ENCODE peak calls at places on chromosomes 11 and 22, in four cellular contexts. One of them, this sample, is unnamed.

GRCh38 chr11:35614949-35615569 is 3.2 kb upstream of the FJX1 start:
- DNase-seq in mammary epithelial cell: peak; percentile 60
- DNase-seq in sigmoid colon: no peak
- DNase-seq in GM23338: no peak
- DNase-seq in this sample: no peak

GRCh38 chr11:65899356-65900124 is 648 bp downstream of the FOSL1 start:
- DNase-seq in mammary epithelial cell: no peak
- DNase-seq in sigmoid colon: peak; percentile 82
- DNase-seq in GM23338: peak; percentile 67
- DNase-seq in this sample: peak; percentile 66

GRCh38 chr11:103585911-103586310 is 450.5 kb upstream of the DDI1 start:
- DNase-seq in mammary epithelial cell: no peak
- DNase-seq in sigmoid colon: no peak
- DNase-seq in GM23338: no peak
- DNase-seq in this sample: no peak

GRCh38 chr11:115488945-115489344 is 15.3 kb downstream of the CADM1 start:
- DNase-seq in mammary epithelial cell: peak; percentile 56
- DNase-seq in sigmoid colon: no peak
- DNase-seq in GM23338: no peak
- DNase-seq in this sample: no peak

GRCh38 chr11:83666149-83666548 is 380.0 kb upstream of the CCDC90B start:
- DNase-seq in mammary epithelial cell: no peak
- DNase-seq in sigmoid colon: no peak
- DNase-seq in GM23338: no peak
- DNase-seq in this sample: no peak

GRCh38 chr11:126375726-126376125 is 20.2 kb downstream of the ST3GAL4 start:
- DNase-seq in mammary epithelial cell: no peak
- DNase-seq in sigmoid colon: no peak
- DNase-seq in GM23338: no peak
- DNase-seq in this sample: peak; percentile 15

GRCh38 chr11:6824461-6824860 is 21.0 kb upstream of the OR10A5 start:
- DNase-seq in mammary epithelial cell: no peak
- DNase-seq in sigmoid colon: no peak
- DNase-seq in GM23338: no peak
- DNase-seq in this sample: no peak

GRCh38 chr11:43998308-43998707 is 49.5 kb upstream of the ACCSL start:
- DNase-seq in mammary epithelial cell: no peak
- DNase-seq in sigmoid colon: peak; percentile 6
- DNase-seq in GM23338: no peak
- DNase-seq in this sample: no peak

GRCh38 chr11:57321996-57322880 is 2.5 kb downstream of the TNKS1BP1 start:
- DNase-seq in mammary epithelial cell: peak; percentile 97
- DNase-seq in sigmoid colon: peak; percentile 97
- DNase-seq in GM23338: peak; percentile 86
- DNase-seq in this sample: peak; percentile 98

GRCh38 chr11:128502736-128503135 is 84.6 kb downstream of the ETS1 start:
- DNase-seq in mammary epithelial cell: peak; percentile 89
- DNase-seq in sigmoid colon: no peak
- DNase-seq in GM23338: no peak
- DNase-seq in this sample: no peak

GRCh38 chr11:23423119-23423518 is 562.8 kb upstream of the CCDC179 start:
- DNase-seq in mammary epithelial cell: no peak
- DNase-seq in sigmoid colon: no peak
- DNase-seq in GM23338: no peak
- DNase-seq in this sample: no peak

GRCh38 chr11:18285841-18286240 is 19.8 kb downstream of the SAA1 start:
- DNase-seq in mammary epithelial cell: no peak
- DNase-seq in sigmoid colon: no peak
- DNase-seq in GM23338: no peak
- DNase-seq in this sample: no peak

GRCh38 chr11:635945-636510 is 1.0 kb upstream of the DRD4 start:
- DNase-seq in mammary epithelial cell: no peak
- DNase-seq in sigmoid colon: no peak
- DNase-seq in GM23338: no peak
- DNase-seq in this sample: no peak

GRCh38 chr11:62179995-62180394 is 10.0 kb upstream of the SCGB1D1 start:
- DNase-seq in mammary epithelial cell: no peak
- DNase-seq in sigmoid colon: no peak
- DNase-seq in GM23338: no peak
- DNase-seq in this sample: no peak

GRCh38 chr22:30425616-30426394 is at the start of gene MTFP1:
- DNase-seq in mammary epithelial cell: peak; percentile 65
- DNase-seq in sigmoid colon: peak; percentile 77
- DNase-seq in GM23338: peak; percentile 95
- DNase-seq in this sample: peak; percentile 86

GRCh38 chr11:86955674-86956522 is 703 bp upstream of the FZD4 start:
- DNase-seq in mammary epithelial cell: peak; percentile 72
- DNase-seq in sigmoid colon: peak; percentile 93
- DNase-seq in GM23338: peak; percentile 89
- DNase-seq in this sample: peak; percentile 90

GRCh38 chr22:49124588-49124987 is 703.1 kb downstream of the BRD1 start:
- DNase-seq in mammary epithelial cell: no peak
- DNase-seq in sigmoid colon: no peak
- DNase-seq in GM23338: no peak
- DNase-seq in this sample: no peak

GRCh38 chr11:67048515-67048914 is 8.1 kb upstream of the RHOD start:
- DNase-seq in mammary epithelial cell: no peak
- DNase-seq in sigmoid colon: no peak
- DNase-seq in GM23338: no peak
- DNase-seq in this sample: no peak

GRCh38 chr11:21625982-21626381 is 566.9 kb upstream of the ANO5 start:
- DNase-seq in mammary epithelial cell: peak; percentile 71
- DNase-seq in sigmoid colon: peak; percentile 60
- DNase-seq in GM23338: no peak
- DNase-seq in this sample: peak; percentile 79

GRCh38 chr22:35154937-35155387 is 89.0 kb downstream of the ISX start:
- DNase-seq in mammary epithelial cell: peak; percentile 45
- DNase-seq in sigmoid colon: peak; percentile 67
- DNase-seq in GM23338: peak; percentile 96
- DNase-seq in this sample: peak; percentile 71

GRCh38 chr11:61295596-61295926 is 445 bp upstream of the VWCE start:
- DNase-seq in mammary epithelial cell: no peak
- DNase-seq in sigmoid colon: no peak
- DNase-seq in GM23338: no peak
- DNase-seq in this sample: no peak

GRCh38 chr11:133041165-133041564 is 491.1 kb downstream of the OPCML start:
- DNase-seq in mammary epithelial cell: no peak
- DNase-seq in sigmoid colon: no peak
- DNase-seq in GM23338: no peak
- DNase-seq in this sample: no peak

GRCh38 chr22:41289681-41290080 is 3.7 kb upstream of the RANGAP1 start:
- DNase-seq in mammary epithelial cell: no peak
- DNase-seq in sigmoid colon: no peak
- DNase-seq in GM23338: no peak
- DNase-seq in this sample: no peak

GRCh38 chr11:68741536-68741935 is 9.8 kb downstream of the TESMIN start:
- DNase-seq in mammary epithelial cell: no peak
- DNase-seq in sigmoid colon: no peak
- DNase-seq in GM23338: no peak
- DNase-seq in this sample: no peak

GRCh38 chr11:112958670-112959069 is 2.5 kb upstream of the NCAM1 start:
- DNase-seq in mammary epithelial cell: peak; percentile 21
- DNase-seq in sigmoid colon: no peak
- DNase-seq in GM23338: no peak
- DNase-seq in this sample: no peak

GRCh38 chr22:41249442-41249841 is 8.7 kb upstream of the CHADL start:
- DNase-seq in mammary epithelial cell: no peak
- DNase-seq in sigmoid colon: no peak
- DNase-seq in GM23338: no peak
- DNase-seq in this sample: no peak

GRCh38 chr11:129143335-129143734 is 48.8 kb downstream of the ARHGAP32 start:
- DNase-seq in mammary epithelial cell: peak; percentile 100
- DNase-seq in sigmoid colon: peak; percentile 88
- DNase-seq in GM23338: no peak
- DNase-seq in this sample: peak; percentile 82

GRCh38 chr11:84608788-84609309 is 1018.3 kb downstream of the DLG2 start:
- DNase-seq in mammary epithelial cell: no peak
- DNase-seq in sigmoid colon: no peak
- DNase-seq in GM23338: no peak
- DNase-seq in this sample: no peak

GRCh38 chr11:55172734-55173415 is 89.1 kb upstream of the TRIM48 start:
- DNase-seq in mammary epithelial cell: no peak
- DNase-seq in sigmoid colon: peak; percentile 40
- DNase-seq in GM23338: no peak
- DNase-seq in this sample: no peak

DNA sequence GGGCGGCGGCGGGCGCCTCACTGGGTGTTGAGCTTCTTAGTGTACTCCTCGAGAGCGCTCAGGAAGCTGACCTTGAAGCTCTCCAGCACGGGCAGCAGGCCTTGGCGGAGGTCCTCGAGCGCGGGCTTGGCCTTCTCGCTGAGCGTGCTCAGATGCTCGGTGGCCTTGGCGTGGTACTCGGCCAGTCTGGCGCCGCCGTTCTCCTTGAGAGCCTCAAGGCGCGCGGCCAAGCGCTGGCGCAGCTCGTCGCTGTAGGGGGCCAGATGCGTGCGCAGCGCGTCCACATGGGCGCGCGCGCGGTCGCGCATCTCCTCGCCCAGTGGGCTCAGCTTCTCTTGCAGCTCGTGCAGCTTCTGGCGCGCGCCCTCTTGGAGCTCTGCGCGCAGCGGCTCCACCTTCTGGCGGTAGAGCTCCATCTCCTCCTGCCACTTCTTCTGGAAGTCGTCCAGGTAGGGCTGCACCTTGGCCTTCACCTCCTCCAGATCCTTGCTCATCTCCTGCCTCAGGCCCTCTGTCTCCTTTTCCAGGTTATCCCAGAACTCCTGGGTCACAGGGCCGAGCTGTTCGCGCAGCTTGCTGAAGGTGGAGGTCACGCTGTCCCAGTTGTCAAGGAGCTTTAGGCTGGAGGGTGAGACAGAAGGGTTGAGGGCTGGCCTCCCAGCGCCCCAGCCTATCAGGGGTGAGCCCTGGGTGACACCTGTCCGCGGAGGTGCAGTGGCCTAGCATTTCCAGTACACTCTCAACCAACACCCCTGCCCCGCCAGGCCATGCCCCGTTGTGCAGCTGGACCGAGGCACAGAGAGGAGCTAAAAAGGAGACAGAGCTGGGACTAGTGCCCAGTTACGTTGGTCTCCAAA is 1.4 kb downstream of the APOA1 start:
- DNase-seq in mammary epithelial cell: peak; percentile 85
- DNase-seq in sigmoid colon: peak; percentile 94
- DNase-seq in GM23338: peak; percentile 95
- DNase-seq in this sample: peak; percentile 98
- TF ChIP-seq CTCF in mammary epithelial cell: peak; percentile 58
- TF ChIP-seq CTCF in sigmoid colon: peak; percentile 39
- TF ChIP-seq CTCF in GM23338: peak; percentile 57
- TF ChIP-seq CTCF in this sample: peak; percentile 95

GRCh38 chr22:46336119-46337078 is 885 bp downstream of the TRMU start:
- DNase-seq in mammary epithelial cell: peak; percentile 29
- DNase-seq in sigmoid colon: no peak
- DNase-seq in GM23338: peak; percentile 41
- DNase-seq in this sample: peak; percentile 12
- H3K36me3 ChIP-seq in mammary epithelial cell: peaks cover 16% of the 10 kb centered on the region
- H3K36me3 ChIP-seq in sigmoid colon: peaks cover 16% of the 10 kb centered on the region
- H3K36me3 ChIP-seq in GM23338: peaks cover 23% of the 10 kb centered on the region
- H3K36me3 ChIP-seq in this sample: peaks cover 49% of the 10 kb centered on the region

DNA sequence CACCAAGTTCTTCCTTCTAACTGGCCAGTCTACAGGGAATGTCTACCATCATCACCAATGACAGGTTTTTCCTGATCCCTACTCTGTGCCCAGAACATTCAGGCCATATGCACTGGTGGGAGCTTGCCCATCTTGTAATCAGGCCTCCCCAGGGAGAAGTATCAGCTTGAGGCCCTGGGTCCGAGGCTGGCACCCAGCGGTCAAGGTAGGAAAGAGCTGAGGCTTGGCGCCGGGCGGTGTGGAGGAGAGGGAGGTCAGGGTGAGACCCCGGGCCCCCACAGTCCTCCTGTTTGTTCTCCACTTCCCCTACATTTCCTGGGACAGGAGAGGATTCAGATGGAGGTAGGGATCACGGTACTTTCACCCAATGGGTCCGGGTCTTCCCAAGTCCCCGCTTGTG is 15.5 kb downstream of the TSKU start:
- DNase-seq in mammary epithelial cell: no peak
- DNase-seq in sigmoid colon: peak; percentile 72
- DNase-seq in GM23338: no peak
- DNase-seq in this sample: no peak
- H3K4me3 ChIP-seq in mammary epithelial cell: no peak overlapping the region
- H3K4me3 ChIP-seq in sigmoid colon: peak overlapping the region; percentile 34
- H3K4me3 ChIP-seq in GM23338: peak overlapping the region; percentile 54
- H3K4me3 ChIP-seq in this sample: peak overlapping the region; percentile 23

GRCh38 chr22:32100711-32101110 is 57.6 kb downstream of the SLC5A1 start:
- DNase-seq in mammary epithelial cell: peak; percentile 59
- DNase-seq in sigmoid colon: no peak
- DNase-seq in GM23338: no peak
- DNase-seq in this sample: no peak

GRCh38 chr22:32106930-32107329 is 52.2 kb downstream of the C22orf42 start:
- DNase-seq in mammary epithelial cell: peak; percentile 39
- DNase-seq in sigmoid colon: no peak
- DNase-seq in GM23338: peak; percentile 72
- DNase-seq in this sample: peak; percentile 29

DNA sequence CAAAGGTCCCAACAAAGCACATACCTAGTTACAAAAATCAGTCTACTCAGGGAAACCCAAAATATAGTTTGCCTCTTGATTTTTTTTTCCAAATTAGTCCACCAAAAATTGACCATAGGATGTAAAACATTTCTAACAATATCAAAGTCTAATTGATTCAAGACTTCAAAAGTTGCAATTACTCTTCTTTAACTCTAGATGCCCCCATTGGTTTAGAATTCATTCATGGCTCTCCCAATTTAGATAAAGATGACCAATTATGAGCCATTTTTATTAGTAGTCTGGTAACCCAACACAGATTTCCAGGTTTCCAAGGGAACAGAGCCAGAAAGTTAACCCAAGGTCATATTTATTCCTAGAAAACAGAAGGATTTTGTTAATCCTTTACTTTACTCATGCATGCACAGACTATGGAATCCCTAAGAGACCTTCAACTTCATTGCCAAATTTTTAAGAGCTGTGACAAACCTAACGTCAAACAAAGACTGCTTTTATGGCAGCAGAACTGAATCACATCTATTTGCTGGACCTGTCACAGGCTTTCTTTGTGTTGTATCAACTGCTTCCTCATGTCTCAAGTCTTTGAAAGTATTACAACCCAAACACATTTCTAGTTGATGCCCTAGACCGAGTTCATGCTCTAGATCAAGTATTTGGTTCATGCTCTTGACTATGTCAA is 55.3 kb downstream of the C22orf42 start:
- DNase-seq in mammary epithelial cell: no peak
- DNase-seq in sigmoid colon: no peak
- DNase-seq in GM23338: peak; percentile 21
- DNase-seq in this sample: peak; percentile 12
- TF ChIP-seq CTCF in mammary epithelial cell: peak; percentile 32
- TF ChIP-seq CTCF in sigmoid colon: no peak
- TF ChIP-seq CTCF in GM23338: peak; percentile 66
- TF ChIP-seq CTCF in this sample: peak; percentile 47

This sample was measured in A673.